ENCODE peak calls at places on chromosomes 16 and 17, in five cellular contexts. G is A549, F is fibroblast of lung, A is Panc1, I is colonic mucosa. W is an unnamed sample.
A peak's percentile ranks its signal among the peaks of the same experiment; 100 is the strongest.

GRCh38 chr16:3577302-3577752 is at the start of gene NLRC3:
- DNase-seq in G (no peak), F (no peak), A (no peak), I (no peak), W (no peak)

GRCh38 chr16:57151369-57151768 is 34.5 kb downstream of the PSME3IP1 start:
- DNase-seq in G (no peak), F (no peak), A (no peak), I (no peak), W (no peak)

GRCh38 chr16:27217256-27217655 is 13.9 kb downstream of the KDM8 start:
- DNase-seq in G (peak; percentile 29), F (peak; percentile 53), A (no peak), I (no peak), W (no peak)

GRCh38 chr16:762595-763268 is 2.2 kb downstream of the MSLN start:
- DNase-seq in G (no peak), F (no peak), A (no peak), I (no peak), W (no peak)

GRCh38 chr16:1884155-1884760 is 12.3 kb upstream of the MEIOB start:
- DNase-seq in G (peak; percentile 72), F (no peak), A (no peak), I (peak; percentile 67), W (no peak)

GRCh38 chr17:74309902-74310301 is 16.1 kb upstream of the KIF19 start:
- DNase-seq in G (no peak), F (no peak), A (no peak), I (no peak), W (no peak)

GRCh38 chr16:57380671-57381462 is 8.6 kb downstream of the CX3CL1 start:
- DNase-seq in G (no peak), F (no peak), A (no peak), I (no peak), W (no peak)

GRCh38 chr17:41421116-41421515 is 3.3 kb downstream of the KRT37 start:
- DNase-seq in G (no peak), F (no peak), A (no peak), I (no peak), W (peak; percentile 40)

GRCh38 chr17:1142503-1143095 is 37.2 kb downstream of the ABR start:
- DNase-seq in G (no peak), F (no peak), A (no peak), I (no peak), W (no peak)

GRCh38 chr16:55615071-55615470 is 40.7 kb upstream of the SLC6A2 start:
- DNase-seq in G (no peak), F (no peak), A (no peak), I (no peak), W (no peak)

GRCh38 chr16:8963010-8963824 is 489 bp downstream of the USP7 start:
- DNase-seq in G (no peak), F (no peak), A (no peak), I (no peak), W (no peak)

DNA sequence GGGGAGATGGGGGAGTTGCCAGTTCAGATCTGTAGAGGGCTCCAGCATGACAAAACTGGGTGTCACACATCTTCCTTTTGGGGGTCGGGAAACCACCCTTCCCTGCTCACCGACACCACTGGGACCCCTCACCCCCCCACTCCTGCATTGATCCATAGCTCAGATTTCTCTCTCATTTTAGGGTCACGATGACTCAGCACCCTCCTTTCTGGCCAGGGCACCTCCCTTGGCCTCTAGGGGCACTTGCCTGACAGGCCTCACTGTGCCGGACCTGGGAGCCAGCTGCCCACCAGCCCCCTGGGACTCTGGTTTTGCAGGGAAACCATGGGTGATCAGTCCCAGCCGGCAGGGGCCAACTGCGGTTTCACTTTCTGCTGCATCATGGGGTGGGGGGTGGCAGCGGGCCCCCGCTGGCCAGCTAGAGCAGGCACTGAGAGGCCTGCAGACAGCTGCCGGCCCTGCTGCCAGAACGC is 239.4 kb downstream of the MRTFB start:
- DNase-seq in G (peak; percentile 56), F (peak; percentile 86), A (no peak), I (no peak), W (no peak)
- TF ChIP-seq CTCF in G (peak; percentile 16), F (no peak), A (no peak), I (no peak), W (no peak)

GRCh38 chr17:57453841-57454240 is 197.5 kb downstream of the MSI2 start:
- DNase-seq in G (no peak), F (no peak), A (no peak), I (no peak), W (no peak)
- H3K4me1 ChIP-seq in G (peaks cover 8% of the 10 kb centered on the region), F (no peaks in the 10 kb centered on the region), A (no peaks in the 10 kb centered on the region), I (no peaks in the 10 kb centered on the region), W (peaks cover 11% of the 10 kb centered on the region)

GRCh38 chr17:37358830-37359681 is 16.7 kb upstream of the C17orf78 start:
- DNase-seq in G (peak; percentile 96), F (peak; percentile 95), A (peak; percentile 59), I (peak; percentile 95), W (peak; percentile 96)
- TF ChIP-seq CTCF in G (peak; percentile 9), F (peak; percentile 22), A (no peak), I (peak; percentile 27), W (peak; percentile 19)

GRCh38 chr16:73046484-73047214 is 1.3 kb downstream of the ZFHX3 start:
- DNase-seq in G (no peak), F (no peak), A (no peak), I (no peak), W (no peak)

GRCh38 chr16:73042807-73043206 is 5.1 kb downstream of the ZFHX3 start:
- DNase-seq in G (no peak), F (no peak), A (no peak), I (no peak), W (no peak)

GRCh38 chr16:73041644-73042043 is 6.3 kb downstream of the ZFHX3 start:
- DNase-seq in G (no peak), F (no peak), A (no peak), I (no peak), W (no peak)

GRCh38 chr16:73040735-73041402 is 7.1 kb downstream of the ZFHX3 start:
- DNase-seq in G (no peak), F (no peak), A (no peak), I (no peak), W (no peak)

GRCh38 chr16:73043828-73044493 is 4.0 kb downstream of the ZFHX3 start:
- DNase-seq in G (no peak), F (no peak), A (no peak), I (no peak), W (no peak)
- H3K4me1 ChIP-seq in G (peaks cover 63% of the 10 kb centered on the region), F (peaks cover 19% of the 10 kb centered on the region), A (peaks cover 22% of the 10 kb centered on the region), I (no peaks in the 10 kb centered on the region), W (peaks cover 11% of the 10 kb centered on the region)

GRCh38 chr16:88837806-88838205 is 18.9 kb downstream of the GALNS start:
- DNase-seq in G (no peak), F (no peak), A (no peak), I (no peak), W (no peak)

GRCh38 chr16:88838566-88838965 is 18.2 kb downstream of the GALNS start:
- DNase-seq in G (no peak), F (no peak), A (no peak), I (no peak), W (no peak)

GRCh38 chr16:88839745-88840588 is 16.8 kb downstream of the GALNS start:
- DNase-seq in G (no peak), F (no peak), A (no peak), I (no peak), W (no peak)

GRCh38 chr16:88840589-88841215 is 16.0 kb downstream of the GALNS start:
- DNase-seq in G (no peak), F (no peak), A (no peak), I (no peak), W (no peak)

DNA sequence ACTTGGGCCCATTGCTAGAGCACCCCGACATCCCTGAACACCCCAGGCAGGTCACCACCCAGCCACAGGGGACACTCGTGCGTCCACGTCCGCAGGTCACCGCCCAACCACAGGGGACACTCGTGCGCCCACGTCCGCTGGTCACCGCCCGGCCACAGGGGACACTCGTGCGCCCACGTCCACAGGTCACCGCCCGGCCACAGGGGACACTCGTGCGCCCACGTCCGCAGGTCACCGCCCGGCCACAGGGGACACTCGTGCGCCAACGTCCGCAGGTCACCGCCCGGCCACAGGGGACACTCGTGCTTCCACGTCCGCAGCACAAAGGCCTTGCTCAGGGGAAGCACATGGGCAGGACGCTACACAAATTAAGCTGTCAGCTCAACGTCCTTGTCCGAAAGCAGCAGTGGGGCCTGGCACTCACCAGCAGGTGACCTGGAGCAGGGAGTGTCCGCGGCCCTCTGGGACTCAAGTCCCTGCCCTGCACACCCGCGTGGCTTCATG is 17.7 kb downstream of the GALNS start:
- DNase-seq in G (no peak), F (no peak), A (no peak), I (no peak), W (no peak)
- TF ChIP-seq CTCF in G (no peak), F (no peak), A (peak; percentile 48), I (no peak), W (no peak)

GRCh38 chr17:6548034-6548433 is 8.3 kb downstream of the PITPNM3 start:
- DNase-seq in G (no peak), F (no peak), A (no peak), I (no peak), W (no peak)
- H3K4me1 ChIP-seq in G (peaks cover 10% of the 10 kb centered on the region), F (no peaks in the 10 kb centered on the region), A (no peaks in the 10 kb centered on the region), I (no peaks in the 10 kb centered on the region), W (no peaks in the 10 kb centered on the region)

DNA sequence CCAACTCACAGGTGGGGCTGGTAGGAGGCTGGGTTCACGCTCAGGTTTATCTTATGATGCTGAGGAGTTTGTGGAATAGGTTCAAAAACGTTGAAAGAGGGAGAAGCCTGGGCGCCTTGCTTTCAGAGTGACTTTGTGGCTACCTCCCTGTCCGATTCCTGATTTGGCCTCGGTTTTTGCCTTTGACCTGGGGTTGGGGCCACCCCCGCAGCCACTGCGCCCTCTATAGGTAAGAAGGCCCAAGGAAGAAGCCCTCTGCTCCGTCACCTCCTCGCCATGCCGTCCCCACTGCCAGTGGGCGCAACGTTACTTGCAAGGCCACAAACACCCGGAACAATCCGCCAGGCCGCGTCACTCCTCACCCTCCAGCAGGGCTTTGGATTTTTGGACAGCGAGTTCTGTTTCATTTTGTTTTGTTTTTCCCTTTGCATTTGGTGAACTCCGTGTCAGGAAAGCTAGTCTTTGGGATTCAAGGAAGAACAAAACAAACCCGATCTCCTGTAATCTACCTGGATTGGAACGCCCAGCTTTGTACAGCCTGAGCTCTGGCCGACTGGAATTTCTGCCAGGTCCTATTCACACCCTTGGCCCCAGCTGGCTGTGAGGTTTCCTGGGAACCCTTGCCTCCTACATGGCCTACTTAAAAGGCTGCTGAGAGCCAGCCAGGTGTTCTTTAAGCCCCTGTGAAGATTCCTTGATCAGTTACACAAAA is 60.7 kb downstream of the TBC1D16 start:
- DNase-seq in G (no peak), F (no peak), A (no peak), I (no peak), W (no peak)
- TF ChIP-seq CTCF in G (peak; percentile 54), F (no peak), A (no peak), I (no peak), W (no peak)

W was measured in testis.